ENCODE peak calls at places on chromosomes 5 and 9, in ten cellular contexts. One of them, this sample, is unnamed.

GRCh38 chr9:137441289-137441934 is at the start of gene ENTPD8:
- DNase-seq in Caco-2: peak; percentile 99
- DNase-seq in cardiac muscle cell: no peak
- DNase-seq in upper lobe of left lung: peak; percentile 90
- DNase-seq in thoracic aorta: no peak
- DNase-seq in H7: peak; percentile 99
- DNase-seq in esophagus squamous epithelium: no peak
- DNase-seq in IMR-90: no peak
- DNase-seq in fibroblast of lung: no peak
- DNase-seq in CD8-positive, alpha-beta T cell: no peak
- DNase-seq in this sample: no peak

GRCh38 chr5:98106116-98107088 is 667.1 kb upstream of the RGMB start:
- DNase-seq in Caco-2: no peak
- DNase-seq in cardiac muscle cell: no peak
- DNase-seq in upper lobe of left lung: no peak
- DNase-seq in thoracic aorta: no peak
- DNase-seq in H7: no peak
- DNase-seq in esophagus squamous epithelium: no peak
- DNase-seq in IMR-90: peak; percentile 76
- DNase-seq in fibroblast of lung: peak; percentile 70
- DNase-seq in CD8-positive, alpha-beta T cell: no peak
- DNase-seq in this sample: no peak

GRCh38 chr9:36721846-36722588 is 149.3 kb downstream of the MELK start:
- DNase-seq in Caco-2: no peak
- DNase-seq in cardiac muscle cell: peak; percentile 62
- DNase-seq in upper lobe of left lung: no peak
- DNase-seq in thoracic aorta: no peak
- DNase-seq in H7: no peak
- DNase-seq in esophagus squamous epithelium: no peak
- DNase-seq in IMR-90: no peak
- DNase-seq in fibroblast of lung: peak; percentile 2
- DNase-seq in CD8-positive, alpha-beta T cell: no peak
- DNase-seq in this sample: no peak

GRCh38 chr5:81315336-81315735 is 13.9 kb downstream of the ZCCHC9 start:
- DNase-seq in Caco-2: no peak
- DNase-seq in cardiac muscle cell: peak; percentile 46
- DNase-seq in upper lobe of left lung: no peak
- DNase-seq in thoracic aorta: no peak
- DNase-seq in H7: no peak
- DNase-seq in esophagus squamous epithelium: no peak
- DNase-seq in IMR-90: peak; percentile 86
- DNase-seq in fibroblast of lung: peak; percentile 81
- DNase-seq in CD8-positive, alpha-beta T cell: no peak
- DNase-seq in this sample: no peak

GRCh38 chr5:160271396-160271795 is 41.0 kb downstream of the CCNJL start:
- DNase-seq in Caco-2: no peak
- DNase-seq in cardiac muscle cell: peak; percentile 18
- DNase-seq in upper lobe of left lung: no peak
- DNase-seq in thoracic aorta: no peak
- DNase-seq in H7: no peak
- DNase-seq in esophagus squamous epithelium: no peak
- DNase-seq in IMR-90: no peak
- DNase-seq in fibroblast of lung: no peak
- DNase-seq in CD8-positive, alpha-beta T cell: no peak
- DNase-seq in this sample: no peak

GRCh38 chr9:126056312-126057021 is 270.2 kb upstream of the MVB12B start:
- DNase-seq in Caco-2: no peak
- DNase-seq in cardiac muscle cell: no peak
- DNase-seq in upper lobe of left lung: no peak
- DNase-seq in thoracic aorta: no peak
- DNase-seq in H7: peak; percentile 52
- DNase-seq in esophagus squamous epithelium: no peak
- DNase-seq in IMR-90: no peak
- DNase-seq in fibroblast of lung: no peak
- DNase-seq in CD8-positive, alpha-beta T cell: no peak
- DNase-seq in this sample: no peak

GRCh38 chr9:107387401-107387800 is 102.2 kb downstream of the KLF4 start:
- DNase-seq in Caco-2: no peak
- DNase-seq in cardiac muscle cell: peak; percentile 34
- DNase-seq in upper lobe of left lung: no peak
- DNase-seq in thoracic aorta: no peak
- DNase-seq in H7: no peak
- DNase-seq in esophagus squamous epithelium: no peak
- DNase-seq in IMR-90: no peak
- DNase-seq in fibroblast of lung: no peak
- DNase-seq in CD8-positive, alpha-beta T cell: no peak
- DNase-seq in this sample: no peak

GRCh38 chr5:163569284-163569683 is 63.9 kb downstream of the MAT2B start:
- DNase-seq in Caco-2: no peak
- DNase-seq in cardiac muscle cell: peak; percentile 29
- DNase-seq in upper lobe of left lung: no peak
- DNase-seq in thoracic aorta: no peak
- DNase-seq in H7: no peak
- DNase-seq in esophagus squamous epithelium: no peak
- DNase-seq in IMR-90: peak; percentile 73
- DNase-seq in fibroblast of lung: peak; percentile 45
- DNase-seq in CD8-positive, alpha-beta T cell: no peak
- DNase-seq in this sample: no peak

GRCh38 chr5:112710896-112711295 is 26.8 kb upstream of the APC start:
- DNase-seq in Caco-2: no peak
- DNase-seq in cardiac muscle cell: no peak
- DNase-seq in upper lobe of left lung: no peak
- DNase-seq in thoracic aorta: no peak
- DNase-seq in H7: no peak
- DNase-seq in esophagus squamous epithelium: no peak
- DNase-seq in IMR-90: no peak
- DNase-seq in fibroblast of lung: no peak
- DNase-seq in CD8-positive, alpha-beta T cell: no peak
- DNase-seq in this sample: no peak

GRCh38 chr9:100700689-100701318 is 122.9 kb downstream of the CAVIN4 start:
- DNase-seq in Caco-2: no peak
- DNase-seq in cardiac muscle cell: peak; percentile 54
- DNase-seq in upper lobe of left lung: no peak
- DNase-seq in thoracic aorta: no peak
- DNase-seq in H7: peak; percentile 67
- DNase-seq in esophagus squamous epithelium: no peak
- DNase-seq in IMR-90: peak; percentile 9
- DNase-seq in fibroblast of lung: no peak
- DNase-seq in CD8-positive, alpha-beta T cell: no peak
- DNase-seq in this sample: no peak

GRCh38 chr9:134346840-134347239 is 20.6 kb downstream of the RXRA start:
- DNase-seq in Caco-2: no peak
- DNase-seq in cardiac muscle cell: no peak
- DNase-seq in upper lobe of left lung: no peak
- DNase-seq in thoracic aorta: no peak
- DNase-seq in H7: no peak
- DNase-seq in esophagus squamous epithelium: no peak
- DNase-seq in IMR-90: no peak
- DNase-seq in fibroblast of lung: no peak
- DNase-seq in CD8-positive, alpha-beta T cell: no peak
- DNase-seq in this sample: no peak

DNA sequence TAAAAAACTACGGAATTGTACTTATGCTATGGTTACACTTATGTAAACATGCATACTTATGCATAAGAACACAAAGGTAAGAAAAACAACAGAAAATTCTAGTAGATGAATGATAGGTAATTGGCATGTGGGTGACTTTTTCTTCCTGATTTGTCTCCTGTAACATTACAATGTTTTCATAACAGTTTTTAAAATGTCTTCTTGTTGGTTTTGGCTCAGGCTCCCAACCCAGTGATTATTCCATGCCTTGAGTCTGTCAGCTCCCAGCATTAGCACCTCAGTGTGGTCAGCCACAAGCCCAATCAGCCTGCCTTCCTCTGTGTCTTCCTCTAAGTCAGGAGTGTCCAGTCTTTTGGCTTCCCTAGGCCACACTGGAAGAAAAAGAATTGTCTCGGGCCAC is 7.9 kb upstream of the FOXE1 start:
- DNase-seq in Caco-2: no peak
- DNase-seq in cardiac muscle cell: peak; percentile 37
- DNase-seq in upper lobe of left lung: no peak
- DNase-seq in thoracic aorta: no peak
- DNase-seq in H7: no peak
- DNase-seq in esophagus squamous epithelium: no peak
- DNase-seq in IMR-90: peak; percentile 22
- DNase-seq in fibroblast of lung: peak; percentile 68
- DNase-seq in CD8-positive, alpha-beta T cell: no peak
- DNase-seq in this sample: no peak
- H3K27me3 ChIP-seq in Caco-2: no peaks in the 10 kb centered on the region
- H3K27me3 ChIP-seq in cardiac muscle cell: peaks cover 82% of the 10 kb centered on the region
- H3K27me3 ChIP-seq in upper lobe of left lung: peaks cover 37% of the 10 kb centered on the region
- H3K27me3 ChIP-seq in thoracic aorta: peaks cover 6% of the 10 kb centered on the region
- H3K27me3 ChIP-seq in H7: peaks cover 48% of the 10 kb centered on the region
- H3K27me3 ChIP-seq in esophagus squamous epithelium: no peaks in the 10 kb centered on the region
- H3K27me3 ChIP-seq in IMR-90: peaks cover 48% of the 10 kb centered on the region
- H3K27me3 ChIP-seq in fibroblast of lung: peaks cover 41% of the 10 kb centered on the region
- H3K27me3 ChIP-seq in CD8-positive, alpha-beta T cell: peaks cover 29% of the 10 kb centered on the region
- H3K27me3 ChIP-seq in this sample: peaks cover 47% of the 10 kb centered on the region

DNA sequence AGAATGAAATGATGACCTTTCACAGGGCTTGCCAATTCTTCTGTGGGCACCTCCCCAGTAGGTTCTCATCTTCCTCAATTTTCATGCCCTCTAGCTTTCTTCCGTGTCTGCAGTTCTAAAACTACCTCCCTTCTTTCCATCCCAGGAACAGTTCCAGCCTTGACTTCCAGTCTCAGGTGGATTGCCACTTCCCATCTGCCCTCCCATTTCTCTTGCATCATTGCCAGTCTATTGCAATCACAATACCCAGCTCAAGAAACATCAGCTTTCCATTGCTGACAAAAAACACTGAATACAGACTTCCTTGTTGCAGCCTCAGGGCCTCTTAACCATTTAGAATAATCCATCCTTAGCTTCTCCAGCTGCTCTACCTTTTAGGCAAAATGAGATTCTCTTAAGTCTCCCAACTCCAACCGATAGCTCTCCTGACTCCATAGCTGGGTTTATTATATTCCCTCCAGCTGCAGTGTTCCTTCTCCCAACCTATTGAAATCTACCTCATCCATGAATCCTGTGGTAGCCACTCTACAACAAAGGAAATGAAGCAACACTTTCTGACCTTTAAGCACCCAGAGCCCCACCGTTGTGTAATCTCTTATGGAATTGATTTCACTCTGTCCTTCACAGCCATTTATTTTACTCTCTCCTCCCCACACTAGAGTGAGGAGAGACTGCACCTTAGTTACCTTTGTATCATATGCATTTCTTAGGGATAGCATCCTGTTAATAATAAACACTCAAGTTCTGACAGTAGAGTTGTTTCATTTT is 75.6 kb upstream of the PCA3 start:
- DNase-seq in Caco-2: no peak
- DNase-seq in cardiac muscle cell: peak; percentile 41
- DNase-seq in upper lobe of left lung: no peak
- DNase-seq in thoracic aorta: no peak
- DNase-seq in H7: no peak
- DNase-seq in esophagus squamous epithelium: no peak
- DNase-seq in IMR-90: no peak
- DNase-seq in fibroblast of lung: no peak
- DNase-seq in CD8-positive, alpha-beta T cell: no peak
- DNase-seq in this sample: no peak
- H3K27me3 ChIP-seq in Caco-2: no peaks in the 10 kb centered on the region
- H3K27me3 ChIP-seq in cardiac muscle cell: no peaks in the 10 kb centered on the region
- H3K27me3 ChIP-seq in upper lobe of left lung: no peaks in the 10 kb centered on the region
- H3K27me3 ChIP-seq in thoracic aorta: no peaks in the 10 kb centered on the region
- H3K27me3 ChIP-seq in H7: peaks cover 16% of the 10 kb centered on the region
- H3K27me3 ChIP-seq in esophagus squamous epithelium: no peaks in the 10 kb centered on the region
- H3K27me3 ChIP-seq in IMR-90: peaks cover 9% of the 10 kb centered on the region
- H3K27me3 ChIP-seq in fibroblast of lung: peaks cover 8% of the 10 kb centered on the region
- H3K27me3 ChIP-seq in CD8-positive, alpha-beta T cell: no peaks in the 10 kb centered on the region
- H3K27me3 ChIP-seq in this sample: peaks cover 4% of the 10 kb centered on the region

GRCh38 chr5:61600141-61600480 is 268.1 kb downstream of the ZSWIM6 start:
- DNase-seq in Caco-2: no peak
- DNase-seq in cardiac muscle cell: no peak
- DNase-seq in upper lobe of left lung: no peak
- DNase-seq in thoracic aorta: no peak
- DNase-seq in H7: no peak
- DNase-seq in esophagus squamous epithelium: no peak
- DNase-seq in IMR-90: no peak
- DNase-seq in fibroblast of lung: no peak
- DNase-seq in CD8-positive, alpha-beta T cell: no peak
- DNase-seq in this sample: no peak
- H3K27me3 ChIP-seq in Caco-2: peaks cover 2% of the 10 kb centered on the region
- H3K27me3 ChIP-seq in cardiac muscle cell: no peaks in the 10 kb centered on the region
- H3K27me3 ChIP-seq in upper lobe of left lung: no peaks in the 10 kb centered on the region
- H3K27me3 ChIP-seq in thoracic aorta: no peaks in the 10 kb centered on the region
- H3K27me3 ChIP-seq in H7: no peaks in the 10 kb centered on the region
- H3K27me3 ChIP-seq in esophagus squamous epithelium: no peaks in the 10 kb centered on the region
- H3K27me3 ChIP-seq in IMR-90: peaks cover 2% of the 10 kb centered on the region
- H3K27me3 ChIP-seq in fibroblast of lung: peaks cover 8% of the 10 kb centered on the region
- H3K27me3 ChIP-seq in CD8-positive, alpha-beta T cell: no peaks in the 10 kb centered on the region
- H3K27me3 ChIP-seq in this sample: no peaks in the 10 kb centered on the region

GRCh38 chr5:177393990-177394389 is 6.5 kb downstream of the PFN3 start:
- DNase-seq in Caco-2: no peak
- DNase-seq in cardiac muscle cell: no peak
- DNase-seq in upper lobe of left lung: no peak
- DNase-seq in thoracic aorta: no peak
- DNase-seq in H7: no peak
- DNase-seq in esophagus squamous epithelium: no peak
- DNase-seq in IMR-90: no peak
- DNase-seq in fibroblast of lung: no peak
- DNase-seq in CD8-positive, alpha-beta T cell: no peak
- DNase-seq in this sample: no peak

GRCh38 chr5:177397875-177398390 is 2.5 kb downstream of the PFN3 start:
- DNase-seq in Caco-2: no peak
- DNase-seq in cardiac muscle cell: no peak
- DNase-seq in upper lobe of left lung: peak; percentile 48
- DNase-seq in thoracic aorta: no peak
- DNase-seq in H7: no peak
- DNase-seq in esophagus squamous epithelium: no peak
- DNase-seq in IMR-90: no peak
- DNase-seq in fibroblast of lung: no peak
- DNase-seq in CD8-positive, alpha-beta T cell: no peak
- DNase-seq in this sample: no peak

GRCh38 chr5:177393206-177393765 is 7.2 kb downstream of the PFN3 start:
- DNase-seq in Caco-2: no peak
- DNase-seq in cardiac muscle cell: no peak
- DNase-seq in upper lobe of left lung: no peak
- DNase-seq in thoracic aorta: no peak
- DNase-seq in H7: no peak
- DNase-seq in esophagus squamous epithelium: no peak
- DNase-seq in IMR-90: no peak
- DNase-seq in fibroblast of lung: no peak
- DNase-seq in CD8-positive, alpha-beta T cell: no peak
- DNase-seq in this sample: no peak

GRCh38 chr5:177396807-177397206 is 3.7 kb downstream of the PFN3 start:
- DNase-seq in Caco-2: no peak
- DNase-seq in cardiac muscle cell: no peak
- DNase-seq in upper lobe of left lung: peak; percentile 56
- DNase-seq in thoracic aorta: no peak
- DNase-seq in H7: no peak
- DNase-seq in esophagus squamous epithelium: no peak
- DNase-seq in IMR-90: no peak
- DNase-seq in fibroblast of lung: no peak
- DNase-seq in CD8-positive, alpha-beta T cell: no peak
- DNase-seq in this sample: no peak

DNA sequence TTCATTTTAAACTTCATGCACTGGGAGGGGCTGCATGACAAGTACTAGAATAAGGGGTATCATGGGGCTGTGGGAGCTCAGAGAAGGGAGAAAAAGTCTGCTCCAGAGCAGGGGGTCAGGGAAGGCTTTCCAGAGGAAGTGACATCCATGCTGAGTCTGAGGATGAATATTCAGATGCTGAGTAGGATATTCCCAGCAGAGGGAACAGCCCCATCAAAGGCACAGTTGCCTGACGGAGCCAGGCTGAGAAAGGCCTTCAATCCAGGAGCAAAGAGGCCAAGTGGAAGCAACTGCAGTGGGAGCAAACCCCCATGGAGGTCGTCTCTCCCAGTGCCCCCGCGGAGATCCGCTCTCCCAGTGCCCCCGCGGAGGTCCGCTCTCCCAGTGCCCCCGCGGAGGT is 4.4 kb downstream of the PFN3 start:
- DNase-seq in Caco-2: no peak
- DNase-seq in cardiac muscle cell: no peak
- DNase-seq in upper lobe of left lung: no peak
- DNase-seq in thoracic aorta: no peak
- DNase-seq in H7: peak; percentile 70
- DNase-seq in esophagus squamous epithelium: no peak
- DNase-seq in IMR-90: no peak
- DNase-seq in fibroblast of lung: no peak
- DNase-seq in CD8-positive, alpha-beta T cell: no peak
- DNase-seq in this sample: no peak
- H3K27me3 ChIP-seq in Caco-2: no peaks in the 10 kb centered on the region
- H3K27me3 ChIP-seq in cardiac muscle cell: peaks cover 6% of the 10 kb centered on the region
- H3K27me3 ChIP-seq in upper lobe of left lung: peaks cover 18% of the 10 kb centered on the region
- H3K27me3 ChIP-seq in thoracic aorta: peaks cover 18% of the 10 kb centered on the region
- H3K27me3 ChIP-seq in H7: peaks cover under 1% of the 10 kb centered on the region
- H3K27me3 ChIP-seq in esophagus squamous epithelium: no peaks in the 10 kb centered on the region
- H3K27me3 ChIP-seq in IMR-90: peaks cover 65% of the 10 kb centered on the region
- H3K27me3 ChIP-seq in fibroblast of lung: peaks cover 27% of the 10 kb centered on the region
- H3K27me3 ChIP-seq in CD8-positive, alpha-beta T cell: no peaks in the 10 kb centered on the region
- H3K27me3 ChIP-seq in this sample: no peaks in the 10 kb centered on the region

This sample was measured in effector memory CD4-positive, alpha-beta T cell.